ENCODE peak calls at places on chromosomes 11 and 22, in four cellular contexts. S, C, L and A are unnamed samples. For H3K4me1, the result is how much of the 10 kb centered on the place peaks cover.

GRCh38 chr22:39510529-39511149 is 8.5 kb downstream of the MIEF1 start:
- DNase-seq in L (no peak), S (no peak), C (no peak), A (no peak)

GRCh38 chr11:65477271-65478029 is 21.4 kb upstream of the MALAT1 start:
- DNase-seq in S (peak), L (peak), C (peak), A (peak)

GRCh38 chr11:7706377-7706776 is at the start of gene OVCH2:
- DNase-seq in L (no peak), S (no peak), C (no peak), A (no peak)

GRCh38 chr11:12159351-12160099 is 49.1 kb downstream of the MICAL2 start:
- DNase-seq in L (no peak), S (no peak), C (no peak), A (peak)

GRCh38 chr11:79098096-79098495 is 342.7 kb downstream of the TENM4 start:
- DNase-seq in L (no peak), C (no peak), S (no peak), A (no peak)

GRCh38 chr22:29048822-29049654 is 12.6 kb downstream of the C22orf31 start:
- DNase-seq in C (no peak), S (no peak), L (no peak), A (no peak)

GRCh38 chr22:23410411-23410810 is 169.7 kb downstream of the IGLL1 start:
- DNase-seq in L (no peak), S (no peak), C (peak), A (no peak)

GRCh38 chr11:116602637-116602942 is 170.2 kb downstream of the BUD13 start:
- DNase-seq in S (no peak), L (no peak), C (no peak), A (no peak)

GRCh38 chr11:287821-288327 is 1.1 kb upstream of the PGGHG start:
- DNase-seq in S (peak), L (peak), C (no peak), A (no peak)

GRCh38 chr11:107929611-107930200 is 1.5 kb downstream of the RAB39A start:
- DNase-seq in L (no peak), C (no peak), S (no peak), A (no peak)

GRCh38 chr22:40030757-40031092 is 36.0 kb downstream of the FAM83F start:
- DNase-seq in L (peak), C (no peak), S (peak), A (no peak)

GRCh38 chr11:94325681-94326080 is 21.3 kb downstream of the IZUMO1R start:
- DNase-seq in C (peak), S (peak), L (peak), A (no peak)

GRCh38 chr11:117219001-117219400 is 12.9 kb downstream of the PCSK7 start:
- DNase-seq in C (no peak), S (peak), L (no peak), A (no peak)

GRCh38 chr11:4887591-4887990 is 5.9 kb downstream of the OR51T1 start:
- DNase-seq in S (no peak), C (no peak), L (no peak), A (no peak)

GRCh38 chr11:129436573-129436972 is 60.9 kb downstream of the BARX2 start:
- DNase-seq in L (no peak), S (no peak), C (no peak), A (no peak)

GRCh38 chr11:7332962-7333361 is 81.3 kb downstream of the SYT9 start:
- DNase-seq in C (no peak), S (no peak), L (no peak), A (no peak)

GRCh38 chr11:121508449-121508848 is 55.7 kb upstream of the SORL1-AS1 start:
- DNase-seq in C (no peak), L (no peak), S (no peak), A (no peak)

GRCh38 chr11:41177791-41178190 is 281.7 kb downstream of the LRRC4C start:
- DNase-seq in L (no peak), C (no peak), S (no peak), A (no peak)

DNA sequence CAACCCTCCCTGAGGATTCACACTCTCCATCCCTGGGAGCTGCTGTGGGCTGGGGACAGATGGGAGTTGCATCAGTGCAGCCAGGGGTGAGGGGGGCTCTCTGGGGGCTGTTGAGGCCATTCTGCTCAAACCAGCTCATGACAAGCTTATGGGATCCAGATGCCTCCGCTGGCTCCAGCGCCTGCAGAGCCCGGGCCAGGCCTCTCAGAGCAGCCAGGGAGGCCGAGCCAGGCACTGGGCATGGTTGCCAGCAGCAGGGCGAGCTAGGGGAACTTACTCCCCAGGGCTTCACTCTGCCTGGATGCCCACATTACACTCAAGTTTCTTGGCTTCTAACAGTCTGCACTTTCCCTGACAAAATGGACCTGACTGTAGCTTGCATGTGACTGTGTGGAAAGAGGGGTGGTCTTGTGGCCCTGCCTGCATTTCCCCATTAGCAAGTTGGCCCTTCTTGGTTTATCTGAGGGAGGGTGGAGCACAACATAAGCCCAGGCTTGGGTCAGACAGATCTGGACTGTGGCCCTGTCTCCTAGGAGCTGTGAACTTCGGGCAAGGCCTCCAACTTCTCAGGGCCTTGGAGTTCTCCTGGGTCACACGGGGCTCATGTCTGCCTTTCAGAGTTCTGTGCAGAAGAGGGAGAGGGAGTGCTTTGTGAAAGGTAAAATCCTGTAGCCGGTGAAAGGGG is 34.5 kb upstream of the CYB5R3 start:
- DNase-seq in L (no peak), S (no peak), C (no peak), A (peak)
- H3K4me1 ChIP-seq in L (under half), S (half or more), C (half or more), A (half or more)

DNA sequence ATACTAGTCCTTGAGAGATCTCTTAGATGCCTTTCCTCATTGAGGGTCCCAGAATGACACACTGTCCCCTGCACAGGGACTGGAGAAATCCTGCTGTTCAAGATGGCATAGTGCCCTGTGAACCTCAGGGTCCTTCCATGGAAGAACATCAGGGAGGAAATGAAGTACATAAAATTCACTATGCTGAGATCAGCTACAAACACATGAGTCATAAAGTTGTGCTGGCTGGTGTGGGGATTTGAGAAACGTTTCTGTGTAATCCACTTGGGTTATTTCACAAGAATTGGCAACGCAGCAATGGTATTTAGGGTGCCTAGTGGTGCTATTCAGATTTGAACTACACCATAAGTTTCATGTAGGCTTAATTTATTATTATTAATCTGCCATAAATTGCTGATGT is 174.4 kb downstream of the MAML2 start:
- DNase-seq in S (no peak), L (no peak), C (no peak), A (no peak)
- H3K4me1 ChIP-seq in S (under half), L (under half), C (under half), A (under half)

GRCh38 chr11:134388590-134388989 is 23.5 kb downstream of the B3GAT1 start:
- DNase-seq in L (no peak), C (no peak), S (no peak), A (no peak)

GRCh38 chr11:134391170-134391569 is 20.9 kb downstream of the B3GAT1 start:
- DNase-seq in C (no peak), S (no peak), L (no peak), A (no peak)

GRCh38 chr11:134389464-134390180 is 22.4 kb downstream of the B3GAT1 start:
- DNase-seq in S (no peak), L (no peak), C (no peak), A (no peak)

GRCh38 chr11:134391656-134392055 is 20.4 kb downstream of the B3GAT1 start:
- DNase-seq in C (no peak), S (no peak), L (no peak), A (no peak)

DNA sequence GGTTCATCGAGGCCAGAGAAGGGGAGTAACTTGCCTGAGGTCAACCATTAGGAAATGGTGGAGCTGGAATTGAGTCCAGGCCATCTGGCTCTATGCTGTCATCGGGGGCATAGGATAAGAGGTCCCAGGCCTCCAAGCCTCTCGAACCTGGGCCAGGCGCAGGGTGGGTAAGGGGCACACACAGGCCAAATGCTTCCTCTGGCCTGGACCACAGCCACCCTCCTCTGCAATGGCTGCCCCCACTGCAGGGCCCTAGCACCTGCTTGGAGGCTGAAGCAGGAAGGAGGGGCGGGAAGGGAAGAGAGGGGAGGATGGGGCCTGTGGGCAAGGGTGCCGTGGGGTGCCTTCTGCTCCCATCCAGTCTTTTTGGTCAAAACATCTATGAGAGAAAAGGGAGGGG is 21.3 kb downstream of the B3GAT1 start:
- DNase-seq in C (no peak), S (no peak), L (no peak), A (no peak)
- H3K4me1 ChIP-seq in C (under half), S (under half), L (under half), A (under half)

GRCh38 chr11:33449798-33450197 is 192.6 kb downstream of the HIPK3 start:
- DNase-seq in L (no peak), C (no peak), S (no peak), A (no peak)

GRCh38 chr11:33444835-33445594 is 187.8 kb downstream of the HIPK3 start:
- DNase-seq in S (no peak), C (no peak), L (no peak), A (no peak)

GRCh38 chr11:33451364-33451763 is 194.2 kb downstream of the HIPK3 start:
- DNase-seq in S (no peak), L (no peak), C (no peak), A (no peak)

GRCh38 chr11:33445761-33446161 is 188.6 kb downstream of the HIPK3 start:
- DNase-seq in C (no peak), S (no peak), L (no peak), A (no peak)

DNA sequence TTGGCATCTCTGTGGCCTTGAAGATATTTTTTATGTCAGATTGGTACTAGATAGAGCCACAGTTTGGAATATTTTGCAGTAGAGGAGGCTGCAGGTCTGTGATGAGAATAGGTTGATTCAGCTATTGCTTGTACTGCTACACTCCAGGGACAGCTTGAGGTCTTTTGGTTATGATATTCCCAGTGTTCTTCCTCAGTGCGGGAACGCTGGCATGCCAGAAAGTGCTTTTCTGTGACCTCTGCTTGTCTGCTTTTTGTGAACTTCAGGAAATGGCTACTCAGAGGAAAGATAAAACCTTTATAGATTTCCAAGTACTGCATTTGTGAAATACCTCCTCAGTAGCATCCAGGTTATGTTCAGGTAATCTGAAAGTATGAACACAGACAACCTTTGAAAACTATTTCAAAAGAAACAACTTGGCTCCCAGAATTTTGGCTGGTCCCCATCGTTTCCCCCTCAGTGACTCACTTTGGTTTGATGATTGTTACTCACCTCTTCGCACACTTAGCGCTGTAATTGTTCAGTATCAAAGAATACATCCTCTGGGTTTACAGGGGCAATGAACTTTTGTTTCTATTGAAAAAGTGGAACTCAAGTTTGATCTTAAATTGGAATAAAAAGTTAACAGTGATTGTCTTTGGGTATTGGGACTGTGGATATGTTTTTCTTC is 191.4 kb downstream of the HIPK3 start:
- DNase-seq in L (no peak), S (no peak), C (no peak), A (no peak)
- H3K4me1 ChIP-seq in L (under half), S (under half), C (under half), A (under half)

GRCh38 chr22:49962751-49963646 is 2.4 kb downstream of the PIM3 start:
- DNase-seq in S (peak), C (peak), L (peak), A (no peak)

GRCh38 chr22:49964493-49965290 is 4.1 kb downstream of the PIM3 start:
- DNase-seq in L (peak), S (peak), C (peak), A (no peak)

GRCh38 chr22:49963647-49964026 is 3.1 kb downstream of the PIM3 start:
- DNase-seq in L (no peak), C (peak), S (no peak), A (no peak)

GRCh38 chr22:49965291-49966040 is 4.9 kb downstream of the PIM3 start:
- DNase-seq in S (peak), L (peak), C (peak), A (no peak)

DNA sequence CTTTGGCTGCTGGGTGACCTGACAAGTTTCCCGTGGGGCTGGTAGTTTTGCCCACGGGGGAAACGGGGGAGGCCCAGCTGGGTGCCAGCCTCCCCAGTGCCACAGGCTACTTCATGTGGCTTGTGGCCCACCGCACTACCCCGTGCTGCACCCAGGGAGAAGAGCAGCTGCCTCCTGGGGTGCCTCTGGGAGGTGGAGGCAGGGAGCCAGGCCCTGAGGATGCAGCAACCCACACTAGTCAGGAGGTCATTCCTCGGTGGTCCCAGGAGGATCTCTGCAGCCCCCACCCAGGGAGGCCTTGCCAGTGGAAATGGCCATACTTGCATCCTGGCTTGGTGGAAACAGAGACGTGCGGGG is 3.5 kb downstream of the PIM3 start:
- DNase-seq in S (peak), L (no peak), C (peak), A (no peak)
- H3K4me1 ChIP-seq in S (half or more), L (under half), C (half or more), A (half or more)

GRCh38 chr11:111419181-111419580 is 40.1 kb upstream of the POU2AF1 start:
- DNase-seq in C (no peak), L (no peak), S (no peak), A (no peak)
- H3K4me1 ChIP-seq in C (under half), L (under half), S (under half), A (under half)